ENCODE peak calls at places on chromosome 1, in eight cellular contexts. Y, Q, E, G, O, T, D and H are unnamed samples.

GRCh38 chr1:161501234-161501633 is 4.0 kb upstream of the FCGR2A start:
- DNase-seq in Y (no peak), O (no peak), E (no peak), G (no peak), D (no peak), Q (no peak), T (no peak), H (no peak)

GRCh38 chr1:51840743-51841461 is 37.6 kb downstream of the NRDC start:
- DNase-seq in Y (no peak), Q (no peak), G (no peak), D (no peak), O (no peak), T (peak), E (no peak), H (no peak)

GRCh38 chr1:69263982-69264381 is 303.7 kb upstream of the LRRC7 start:
- DNase-seq in Q (no peak), E (no peak), Y (no peak), O (peak), D (peak), G (peak), T (no peak), H (peak)

GRCh38 chr1:55833452-55834160 is 618.4 kb upstream of the USP24 start:
- DNase-seq in D (no peak), Q (no peak), G (peak), Y (peak), T (no peak), O (no peak), E (no peak), H (no peak)

GRCh38 chr1:84936116-84936810 is 43.3 kb upstream of the LPAR3 start:
- DNase-seq in Q (no peak), E (no peak), Y (peak), D (peak), T (peak), O (peak), G (peak), H (peak)

GRCh38 chr1:112431038-112431437 is 35.0 kb downstream of the CTTNBP2NL start:
- DNase-seq in Y (no peak), T (no peak), D (no peak), E (no peak), G (no peak), Q (no peak), O (no peak), H (no peak)

GRCh38 chr1:151739590-151740355 is 18.5 kb downstream of the RIIAD1 start:
- DNase-seq in T (peak), D (peak), E (no peak), O (no peak), G (no peak), Y (no peak), Q (no peak), H (peak)

GRCh38 chr1:37052120-37052519 is 17.8 kb upstream of the GRIK3 start:
- DNase-seq in O (no peak), D (no peak), G (no peak), T (no peak), Q (no peak), Y (no peak), E (no peak), H (peak)

GRCh38 chr1:203362561-203363055 is 11.7 kb upstream of the FMOD start:
- DNase-seq in E (no peak), O (no peak), Q (no peak), Y (no peak), G (no peak), D (no peak), T (no peak), H (no peak)

GRCh38 chr1:114026797-114027196 is 47.5 kb downstream of the OLFML3 start:
- DNase-seq in G (peak), D (no peak), Q (no peak), O (no peak), T (no peak), E (no peak), Y (no peak), H (no peak)

GRCh38 chr1:83692524-83693336 is 306.2 kb downstream of the TTLL7 start:
- DNase-seq in O (no peak), D (peak), T (peak), G (peak), Y (peak), E (no peak), Q (no peak), H (peak)

GRCh38 chr1:175297291-175297690 is 104.7 kb upstream of the KIAA0040 start:
- DNase-seq in O (no peak), G (no peak), Y (no peak), D (no peak), Q (no peak), E (no peak), T (no peak), H (no peak)

GRCh38 chr1:183989078-183989577 is 48.4 kb downstream of the COLGALT2 start:
- DNase-seq in G (peak), T (no peak), Y (peak), E (no peak), Q (no peak), O (peak), D (peak), H (peak)

GRCh38 chr1:184608990-184609389 is 145.7 kb downstream of the EDEM3 start:
- DNase-seq in E (no peak), T (no peak), O (no peak), G (no peak), D (no peak), Y (no peak), Q (no peak), H (no peak)

GRCh38 chr1:52386458-52386857 is 17.8 kb downstream of the ORC1 start:
- DNase-seq in E (no peak), Q (no peak), G (no peak), T (no peak), Y (no peak), O (no peak), D (peak), H (no peak)

GRCh38 chr1:71089536-71090270 is 8.9 kb upstream of the ZRANB2 start:
- DNase-seq in G (peak), Y (peak), T (no peak), D (peak), Q (no peak), E (no peak), O (no peak), H (peak)

GRCh38 chr1:910311-910880 is 13.3 kb upstream of the SAMD11 start:
- DNase-seq in T (no peak), D (no peak), O (no peak), Q (no peak), E (peak), Y (no peak), G (no peak), H (peak)

GRCh38 chr1:11650331-11650991 is 3.8 kb downstream of the FBXO2 start:
- DNase-seq in T (peak), Q (no peak), G (peak), Y (peak), E (peak), O (no peak), D (peak), H (peak)

GRCh38 chr1:229514578-229515275 is 6.6 kb upstream of the NUP133 start:
- DNase-seq in Q (no peak), G (peak), Y (peak), O (peak), D (peak), E (peak), T (peak), H (peak)

GRCh38 chr1:39372105-39372504 is 119.3 kb upstream of the BMP8A start:
- DNase-seq in D (no peak), T (no peak), O (no peak), E (no peak), Y (no peak), Q (no peak), G (no peak), H (no peak)

GRCh38 chr1:22627331-22627730 is 9.1 kb upstream of the C1QA start:
- DNase-seq in G (no peak), Q (no peak), D (no peak), E (no peak), T (no peak), O (no peak), Y (no peak), H (no peak)

GRCh38 chr1:234617986-234618725 is 8.2 kb upstream of the IRF2BP2 start:
- DNase-seq in Y (peak), E (no peak), Q (no peak), O (no peak), G (peak), T (no peak), D (peak), H (peak)

GRCh38 chr1:71967670-71968069 is 314.7 kb downstream of the NEGR1 start:
- DNase-seq in T (no peak), E (no peak), Q (no peak), O (no peak), Y (no peak), D (no peak), G (no peak), H (no peak)

GRCh38 chr1:86068126-86068805 is 88.3 kb downstream of the COL24A1 start:
- DNase-seq in D (no peak), G (peak), Y (no peak), Q (no peak), T (no peak), E (peak), O (no peak), H (no peak)

GRCh38 chr1:19007491-19008441 is 51.3 kb upstream of the IFFO2 start:
- DNase-seq in Y (no peak), E (no peak), Q (no peak), O (no peak), G (no peak), D (no peak), T (peak), H (no peak)

GRCh38 chr1:29636936-29637335 is 400.6 kb downstream of the PTPRU start:
- DNase-seq in Y (no peak), Q (no peak), T (no peak), G (no peak), O (no peak), E (no peak), D (no peak), H (no peak)

GRCh38 chr1:22452401-22452963 is 831 bp downstream of the ZBTB40 start:
- DNase-seq in O (no peak), D (peak), E (no peak), T (no peak), Q (no peak), Y (peak), G (peak), H (peak)

GRCh38 chr1:26287033-26287711 is 7.3 kb downstream of the SH3BGRL3 start:
- DNase-seq in E (peak), Y (peak), O (no peak), D (no peak), T (no peak), G (no peak), Q (no peak), H (peak)

GRCh38 chr1:53183277-53183990 is 13.2 kb upstream of the CPT2 start:
- DNase-seq in D (no peak), Y (peak), O (no peak), E (peak), G (no peak), Q (no peak), T (no peak), H (no peak)

GRCh38 chr1:248841702-248842395 is 3.8 kb downstream of the ZNF672 start:
- DNase-seq in Q (no peak), T (no peak), E (no peak), O (no peak), D (peak), G (peak), Y (peak), H (peak)

GRCh38 chr1:61746768-61747167 is 4.5 kb downstream of the PATJ start:
- DNase-seq in D (peak), G (peak), Q (no peak), E (no peak), Y (peak), T (no peak), O (no peak), H (peak)

GRCh38 chr1:37035014-37035686 is 835 bp upstream of the GRIK3 start:
- DNase-seq in Q (no peak), E (no peak), G (no peak), Y (no peak), T (no peak), O (no peak), D (no peak), H (no peak)

GRCh38 chr1:205379056-205379455 is 22.3 kb upstream of the KLHDC8A start:
- DNase-seq in D (no peak), O (no peak), Y (no peak), Q (no peak), E (no peak), G (no peak), T (no peak), H (no peak)

GRCh38 chr1:6962390-6962955 is 177.2 kb downstream of the CAMTA1 start:
- DNase-seq in O (no peak), Y (peak), Q (no peak), E (peak), D (peak), T (no peak), G (no peak), H (peak)

GRCh38 chr1:32759997-32760623 is 57.0 kb downstream of the YARS1 start:
- DNase-seq in T (peak), O (no peak), Y (no peak), E (no peak), Q (peak), D (peak), G (peak), H (peak)

GRCh38 chr1:246428542-246429308 is 78.4 kb downstream of the SMYD3 start:
- DNase-seq in Y (peak), O (peak), Q (no peak), D (peak), G (peak), E (no peak), T (no peak), H (peak)

GRCh38 chr1:19949016-19949415 is 25.6 kb upstream of the PLA2G2E start:
- DNase-seq in O (no peak), Q (no peak), T (peak), E (no peak), Y (peak), D (peak), G (peak), H (peak)

GRCh38 chr1:15472595-15472994 is 3.3 kb upstream of the CELA2B start:
- DNase-seq in O (no peak), E (no peak), Y (no peak), D (no peak), Q (no peak), G (no peak), T (no peak), H (no peak)